ENCODE peak calls at places on chromosomes 1 and 21, in four cellular contexts. T is skeletal muscle cell, S is NCI-H1092, M is adrenal gland. O is an unnamed sample.

GRCh38 chr1:201364808-201365105 is 12.7 kb downstream of the TNNT2 start:
- DNase-seq in S (no peak), T (no peak), M (no peak), O (no peak)

GRCh38 chr1:177959793-177960515 is 9.9 kb downstream of the SEC16B start:
- DNase-seq in S (no peak), M (no peak), T (no peak), O (no peak)

GRCh38 chr1:43924516-43924915 is 9.1 kb upstream of the ARTN start:
- DNase-seq in T (no peak), M (no peak), S (no peak), O (no peak)

GRCh38 chr1:228379165-228379460 is 27.5 kb downstream of the TRIM11 start:
- DNase-seq in M (no peak), S (no peak), T (no peak), O (no peak)

GRCh38 chr1:234107416-234108021 is 203.0 kb downstream of the SLC35F3 start:
- DNase-seq in S (peak), T (no peak), M (no peak), O (no peak)

GRCh38 chr1:235093685-235094592 is 34.7 kb downstream of the TOMM20 start:
- DNase-seq in S (peak), M (peak), T (no peak), O (peak)

GRCh38 chr1:84620720-84621313 is 46.6 kb upstream of the CTBS start:
- DNase-seq in S (peak), M (peak), T (no peak), O (peak)

GRCh38 chr1:44300882-44301281 is 54.2 kb downstream of the ERI3 start:
- DNase-seq in T (no peak), M (no peak), S (no peak), O (no peak)

GRCh38 chr1:1755852-1756251 is 22.4 kb downstream of the NADK start:
- DNase-seq in T (no peak), S (no peak), M (peak), O (peak)

GRCh38 chr1:202135221-202135721 is 9.3 kb downstream of the ARL8A start:
- DNase-seq in S (peak), T (no peak), M (peak), O (peak)

GRCh38 chr1:34164510-34165381 is at the start of gene CSMD2:
- DNase-seq in S (peak), T (peak), M (peak), O (peak)

GRCh38 chr1:106998431-106999002 is 58.0 kb upstream of the PRMT6 start:
- DNase-seq in M (no peak), T (no peak), S (no peak), O (no peak)

GRCh38 chr1:97832490-97832889 is 88.3 kb downstream of the DPYD start:
- DNase-seq in T (peak), S (peak), M (no peak), O (no peak)

GRCh38 chr1:223678841-223679240 is 13.3 kb upstream of the CAPN8 start:
- DNase-seq in T (no peak), M (no peak), S (no peak), O (no peak)

GRCh38 chr1:40257313-40257687 is 736 bp upstream of the ZMPSTE24 start:
- DNase-seq in T (no peak), M (no peak), S (no peak), O (no peak)

GRCh38 chr1:93594603-93594880 is 87.1 kb downstream of the BCAR3 start:
- DNase-seq in T (no peak), M (no peak), S (no peak), O (no peak)

GRCh38 chr1:50266509-50266908 is 156.7 kb downstream of the DMRTA2 start:
- DNase-seq in M (no peak), S (no peak), T (peak), O (no peak)

GRCh38 chr21:26842300-26842699 is 2.9 kb downstream of the ADAMTS1 start:
- DNase-seq in S (no peak), T (no peak), M (no peak), O (no peak)

GRCh38 chr1:96236156-96236739 is 485.3 kb upstream of the PTBP2 start:
- DNase-seq in M (peak), S (peak), T (no peak), O (peak)

GRCh38 chr1:67174716-67175284 is 8.5 kb downstream of the IL23R start:
- DNase-seq in T (no peak), M (no peak), S (no peak), O (no peak)

GRCh38 chr1:223846668-223847007 is 891 bp upstream of the TP53BP2 start:
- DNase-seq in S (no peak), M (peak), T (no peak), O (peak)

GRCh38 chr1:50979964-50980363 is 9.9 kb downstream of the CDKN2C start:
- DNase-seq in T (no peak), S (no peak), M (no peak), O (no peak)

GRCh38 chr1:188594542-188595235 is 1765.9 kb downstream of the PLA2G4A start:
- DNase-seq in M (no peak), S (no peak), T (no peak), O (no peak)

GRCh38 chr1:7594002-7594713 is 176.9 kb upstream of the VAMP3 start:
- DNase-seq in T (no peak), S (no peak), M (no peak), O (no peak)

GRCh38 chr1:246680696-246681127 is 43.5 kb upstream of the SCCPDH start:
- DNase-seq in M (no peak), T (peak), S (no peak), O (no peak)

GRCh38 chr1:183470147-183470960 is 1.9 kb upstream of the SMG7 start:
- DNase-seq in T (no peak), S (peak), M (peak), O (peak)

GRCh38 chr1:231796141-231796540 is 169.6 kb downstream of the DISC1 start:
- DNase-seq in M (no peak), T (no peak), S (no peak), O (no peak)

GRCh38 chr1:8464987-8465386 is 147.1 kb downstream of the SLC45A1 start:
- DNase-seq in T (no peak), S (no peak), M (no peak), O (no peak)